ENCODE peak calls at places on chromosomes 16 and 17, in ten cellular contexts. E is H1, B is heart left ventricle, X is fibroblast of lung, O is uterus, Y is GM23338, M is adrenal gland, C is sigmoid colon, W is heart right ventricle, Z is Panc1. J is an unnamed sample. For H3K4me1, the result is how much of the 10 kb centered on the place peaks cover.

GRCh38 chr17:32288600-32288999 is 23.0 kb downstream of the RHBDL3 start:
- DNase-seq in O (no peak), E (no peak), M (no peak), Y (no peak), B (no peak), C (no peak), X (no peak), Z (no peak), W (no peak), J (no peak)

GRCh38 chr16:72609933-72610332 is 438.0 kb upstream of the PMFBP1 start:
- DNase-seq in M (no peak), W (no peak), C (no peak), X (no peak), E (no peak), B (no peak), Z (no peak), O (no peak), Y (no peak), J (no peak)

GRCh38 chr17:64281962-64282752 is 19.1 kb upstream of the TEX2 start:
- DNase-seq in Y (peak), W (peak), E (peak), O (peak), X (peak), M (peak), Z (no peak), B (peak), C (peak), J (peak)

GRCh38 chr17:8125947-8126305 is 2.0 kb upstream of the HES7 start:
- DNase-seq in O (peak), E (no peak), W (no peak), Y (peak), Z (no peak), X (peak), C (no peak), M (peak), B (no peak), J (no peak)

GRCh38 chr17:47686276-47686635 is 7.7 kb upstream of the TBKBP1 start:
- DNase-seq in O (no peak), Z (no peak), C (no peak), M (no peak), W (no peak), E (no peak), B (no peak), Y (no peak), X (peak), J (no peak)

GRCh38 chr16:46949216-46949892 is 24.1 kb downstream of the DNAJA2 start:
- DNase-seq in X (no peak), B (no peak), W (no peak), O (no peak), M (no peak), C (no peak), Z (no peak), Y (no peak), E (no peak), J (no peak)

GRCh38 chr17:49861150-49861884 is 13.4 kb upstream of the TAC4 start:
- DNase-seq in W (no peak), B (no peak), E (peak), X (peak), C (no peak), Y (peak), Z (no peak), M (peak), O (no peak), J (no peak)

GRCh38 chr16:65657051-65657450 is 535.2 kb upstream of the CDH11 start:
- DNase-seq in B (no peak), X (no peak), Y (no peak), C (no peak), M (no peak), E (no peak), O (no peak), Z (no peak), W (no peak), J (no peak)

GRCh38 chr16:15754821-15755534 is 101.8 kb downstream of the MYH11 start:
- DNase-seq in B (no peak), O (no peak), Z (no peak), W (no peak), X (no peak), Y (no peak), M (no peak), E (no peak), C (no peak), J (no peak)

GRCh38 chr17:14316131-14316854 is 15.4 kb downstream of the HS3ST3B1 start:
- DNase-seq in Z (no peak), M (no peak), B (no peak), E (no peak), C (no peak), X (peak), Y (no peak), O (no peak), W (no peak), J (no peak)

GRCh38 chr16:69143116-69143515 is 10.7 kb downstream of the UTP4 start:
- DNase-seq in Y (no peak), Z (no peak), C (no peak), X (no peak), W (no peak), B (no peak), E (no peak), O (no peak), M (no peak), J (no peak)

GRCh38 chr16:84080378-84080777 is 36.4 kb downstream of the MBTPS1 start:
- DNase-seq in B (peak), C (no peak), Z (no peak), W (peak), O (no peak), Y (no peak), M (peak), X (no peak), E (no peak), J (peak)

GRCh38 chr16:287298-287811 is 4.4 kb downstream of the PDIA2 start:
- DNase-seq in E (no peak), O (no peak), X (no peak), Y (no peak), W (no peak), B (no peak), M (no peak), C (no peak), Z (no peak), J (no peak)

GRCh38 chr16:49672753-49673152 is 183.2 kb downstream of the ZNF423 start:
- DNase-seq in O (no peak), W (no peak), B (no peak), Y (no peak), Z (no peak), C (no peak), X (no peak), E (no peak), M (no peak), J (no peak)

GRCh38 chr17:73891001-73891400 is 246.8 kb upstream of the SDK2 start:
- DNase-seq in W (no peak), X (no peak), Z (no peak), E (no peak), C (no peak), B (no peak), M (no peak), Y (no peak), O (no peak), J (no peak)

GRCh38 chr17:62819511-62820221 is 11.6 kb upstream of the MARCHF10 start:
- DNase-seq in M (peak), Y (peak), X (peak), E (no peak), W (peak), O (peak), B (peak), C (peak), Z (peak), J (no peak)

GRCh38 chr16:8474576-8474975 is 115.7 kb downstream of the TMEM114 start:
- DNase-seq in E (no peak), O (no peak), M (no peak), Z (no peak), C (no peak), W (no peak), Y (no peak), X (no peak), B (no peak), J (no peak)

GRCh38 chr16:69724414-69724873 is 1.9 kb downstream of the NQO1 start:
- DNase-seq in W (no peak), O (no peak), Z (no peak), E (no peak), X (no peak), M (no peak), B (no peak), C (no peak), Y (no peak), J (no peak)

GRCh38 chr16:752008-752315 is 8.6 kb upstream of the MSLN start:
- DNase-seq in X (no peak), Y (peak), C (no peak), M (no peak), Z (no peak), E (no peak), W (no peak), B (no peak), O (no peak), J (no peak)

GRCh38 chr17:82658796-82659452 is 10.7 kb upstream of the WDR45B start:
- DNase-seq in Y (no peak), X (no peak), B (no peak), M (no peak), Z (no peak), E (no peak), O (no peak), C (no peak), W (no peak), J (no peak)
- H3K4me1 ChIP-seq in Y (under half), X (under half), B (under half), M (under half), Z (under half), E (under half), O (under half), C (under half), W (under half), J (under half)

GRCh38 chr17:6305613-6306360 is 129.1 kb downstream of the AIPL1 start:
- DNase-seq in E (no peak), Z (no peak), W (no peak), Y (no peak), O (no peak), C (no peak), B (no peak), M (no peak), X (no peak), J (no peak)

GRCh38 chr17:6304894-6305612 is 129.9 kb downstream of the AIPL1 start:
- DNase-seq in O (no peak), B (no peak), W (no peak), C (no peak), E (no peak), M (no peak), X (no peak), Z (no peak), Y (no peak), J (no peak)

GRCh38 chr17:6303664-6304063 is 131.3 kb downstream of the AIPL1 start:
- DNase-seq in W (peak), X (peak), C (no peak), O (no peak), M (peak), E (peak), Z (no peak), Y (peak), B (peak), J (no peak)

DNA sequence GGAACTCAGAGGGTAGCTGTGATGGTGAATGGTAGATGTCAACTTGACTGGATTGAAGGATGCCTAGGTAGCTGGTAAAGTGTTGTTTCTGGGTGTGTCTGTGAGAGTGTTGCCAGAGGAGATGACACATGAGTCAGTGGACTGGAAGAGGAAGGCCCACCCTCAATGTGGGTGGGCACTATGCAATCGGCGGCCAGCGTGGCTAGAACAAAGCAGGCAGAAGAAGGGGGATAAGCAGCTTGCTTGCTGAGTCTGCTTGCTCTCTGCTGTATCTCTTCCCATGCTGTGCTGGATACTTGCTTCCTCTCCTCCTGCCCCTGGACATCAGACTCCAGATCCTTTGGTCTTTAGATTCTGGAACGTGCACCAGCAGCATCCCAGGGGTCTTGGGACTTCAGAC is 128.1 kb downstream of the AIPL1 start:
- DNase-seq in B (no peak), E (no peak), W (no peak), M (no peak), O (no peak), Z (no peak), Y (no peak), C (no peak), X (no peak), J (no peak)
- TF ChIP-seq CTCF in B (no peak), E (no peak), W (no peak), M (no peak), O (no peak), Z (no peak), Y (no peak), C (no peak), X (no peak), J (no peak)

GRCh38 chr17:21395764-21396163 is 19.6 kb downstream of the KCNJ12 start:
- DNase-seq in O (no peak), Y (no peak), B (no peak), W (no peak), C (no peak), X (no peak), Z (no peak), M (no peak), E (no peak), J (no peak)

GRCh38 chr17:21399476-21400203 is 23.5 kb downstream of the KCNJ12 start:
- DNase-seq in O (no peak), M (no peak), W (no peak), X (no peak), E (no peak), B (no peak), C (no peak), Z (no peak), Y (no peak), J (no peak)

GRCh38 chr17:21397341-21398050 is 21.3 kb downstream of the KCNJ12 start:
- DNase-seq in W (no peak), M (no peak), X (peak), Y (no peak), C (peak), E (no peak), B (no peak), Z (no peak), O (peak), J (no peak)

GRCh38 chr17:21396237-21396636 is 20.1 kb downstream of the KCNJ12 start:
- DNase-seq in X (no peak), Z (no peak), O (no peak), W (no peak), E (no peak), B (no peak), M (no peak), C (no peak), Y (no peak), J (no peak)

DNA sequence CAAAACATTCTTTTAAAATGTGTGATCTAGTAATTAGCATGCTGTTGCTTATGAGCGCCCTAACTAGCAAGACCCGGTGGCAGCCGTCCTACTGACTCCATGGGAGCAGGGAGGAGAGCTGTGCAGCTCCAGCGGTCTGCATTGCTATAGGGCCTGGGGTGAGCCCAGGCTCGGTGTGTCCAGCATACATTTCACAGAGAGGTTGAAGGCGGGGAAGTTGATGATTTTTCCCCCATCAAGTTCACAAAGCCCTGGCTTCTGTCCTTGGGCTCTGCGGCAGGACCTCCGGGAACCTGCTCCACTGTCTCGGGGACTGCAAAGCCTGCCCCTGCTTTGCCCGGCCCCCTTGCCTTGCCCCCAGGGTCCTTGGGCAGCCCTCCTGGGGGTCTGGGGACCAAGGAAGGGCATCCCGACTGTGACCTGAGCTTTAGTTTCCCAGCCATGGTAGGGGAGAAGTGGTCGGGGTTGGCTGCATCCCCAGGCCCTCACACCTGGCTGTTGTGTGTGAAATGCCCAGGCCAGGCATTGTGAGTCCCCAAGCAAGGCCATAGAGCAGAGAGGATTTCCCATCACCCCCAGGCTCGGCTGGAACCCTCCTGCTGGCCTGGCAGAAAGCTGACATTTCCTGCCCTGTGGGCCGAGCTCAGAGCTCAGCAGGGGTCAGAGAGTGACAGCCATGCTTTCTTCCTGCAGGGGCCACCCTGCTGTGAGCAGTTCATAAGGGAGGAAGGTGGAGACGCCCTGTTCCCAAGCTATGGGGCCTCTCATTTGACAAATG is 24.8 kb downstream of the KCNJ12 start:
- DNase-seq in E (no peak), Z (no peak), O (no peak), M (no peak), B (no peak), X (no peak), Y (no peak), C (no peak), W (no peak), J (no peak)
- H3K27ac ChIP-seq in E (no peak), Z (no peak), O (no peak), M (no peak), B (no peak), X (no peak), Y (no peak), C (no peak), W (no peak), J (no peak)

DNA sequence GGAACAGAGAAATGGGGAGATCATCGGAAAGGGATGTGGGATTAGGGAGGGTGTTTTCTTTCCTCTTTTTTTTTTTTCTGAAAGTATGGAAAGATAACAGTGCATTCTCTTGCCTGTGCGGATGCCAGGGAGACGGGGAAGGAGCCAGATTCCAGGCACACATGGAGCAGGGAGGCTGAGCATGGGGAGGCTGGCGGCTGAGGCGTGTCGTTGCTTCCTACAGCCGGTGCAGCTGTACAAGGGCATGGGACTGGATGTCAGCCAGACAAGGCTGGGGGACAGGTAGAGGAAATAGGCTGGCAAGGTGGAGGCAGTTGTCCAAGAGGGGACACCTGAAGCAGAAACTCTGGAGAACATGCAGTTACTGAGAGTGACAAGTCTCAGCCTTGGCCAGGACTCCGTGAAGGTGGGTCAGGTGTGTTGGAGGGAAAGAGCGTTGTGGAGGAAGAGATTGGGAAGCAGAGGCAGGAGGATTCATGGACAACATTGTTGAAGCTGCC is 16.6 kb upstream of the ADORA2B start:
- DNase-seq in W (no peak), E (no peak), B (no peak), C (peak), O (no peak), Y (no peak), M (no peak), Z (no peak), X (no peak), J (no peak)
- H3K4me1 ChIP-seq in W (under half), E (under half), B (under half), C (under half), O (under half), Y (under half), M (under half), Z (under half), X (under half), J (under half)

GRCh38 chr17:28878981-28879380 is 18.6 kb downstream of the FLOT2 start:
- DNase-seq in Y (peak), Z (no peak), C (no peak), M (no peak), X (peak), E (peak), O (no peak), B (no peak), W (no peak), J (no peak)
- TF ChIP-seq CTCF in Y (peak), Z (no peak), C (no peak), M (no peak), X (peak), E (peak), O (peak), B (peak), W (no peak), J (no peak)

GRCh38 chr17:78432226-78432894 is 53.9 kb downstream of the PGS1 start:
- DNase-seq in X (no peak), Y (no peak), Z (no peak), O (no peak), M (no peak), W (no peak), C (no peak), B (no peak), E (no peak), J (no peak)

GRCh38 chr17:78434455-78435329 is 56.2 kb downstream of the PGS1 start:
- DNase-seq in X (no peak), M (no peak), Z (no peak), B (no peak), Y (no peak), O (no peak), W (no peak), C (no peak), E (no peak), J (no peak)

GRCh38 chr17:78432929-78433727 is 54.7 kb downstream of the PGS1 start:
- DNase-seq in Y (no peak), B (no peak), M (no peak), O (no peak), C (no peak), E (no peak), X (no peak), W (no peak), Z (no peak), J (no peak)

GRCh38 chr17:78435330-78436005 is 57.0 kb downstream of the PGS1 start:
- DNase-seq in Z (no peak), M (no peak), C (no peak), E (no peak), Y (no peak), B (no peak), O (no peak), X (no peak), W (no peak), J (no peak)

GRCh38 chr17:78433780-78434335 is 55.4 kb downstream of the PGS1 start:
- DNase-seq in M (no peak), O (no peak), C (no peak), Z (no peak), X (no peak), W (no peak), Y (no peak), B (no peak), E (no peak), J (no peak)
- H3K27ac ChIP-seq in M (no peak), O (no peak), C (no peak), Z (no peak), X (no peak), W (no peak), Y (no peak), B (no peak), E (no peak), J (no peak)

DNA sequence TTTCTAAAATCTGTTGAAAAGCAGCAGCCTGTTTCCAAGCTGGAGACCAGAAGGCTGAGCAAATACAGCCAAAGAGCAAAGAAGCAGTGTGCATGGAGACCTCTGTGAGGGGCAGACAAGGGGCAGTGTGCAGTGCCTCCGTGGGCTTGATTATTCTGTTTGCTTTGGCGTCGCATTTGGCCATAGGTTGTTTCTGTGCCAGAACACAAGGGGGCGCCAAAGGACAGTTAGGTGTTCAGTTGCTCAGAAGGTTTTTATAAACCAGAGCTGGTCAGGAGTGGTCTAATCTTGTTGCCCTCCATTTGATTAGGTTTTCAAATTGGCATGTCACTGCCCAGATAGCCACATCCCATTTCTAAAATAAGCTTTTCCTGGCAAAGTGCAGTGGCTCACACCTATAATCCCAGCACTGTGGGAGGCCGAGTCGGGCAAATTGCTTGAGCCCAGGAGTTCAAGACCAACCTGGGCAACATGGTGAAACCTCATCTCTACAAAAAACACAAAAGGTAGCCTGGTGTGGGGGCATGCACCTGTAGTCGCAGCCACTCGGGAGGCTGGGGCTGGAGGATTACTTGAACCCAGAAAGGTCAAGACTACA is 10.6 kb downstream of the MYH3 start:
- DNase-seq in E (peak), X (peak), Z (peak), B (peak), O (peak), W (peak), M (peak), C (peak), Y (peak), J (peak)
- H3K4me1 ChIP-seq in E (under half), X (under half), Z (under half), B (under half), O (under half), W (under half), M (under half), C (under half), Y (under half), J (under half)